ENCODE peak calls at places on chromosomes 5 and 9, in ten cellular contexts. J, L, D, H, B, U, W, M, K and Y are unnamed samples.

GRCh38 chr5:105475401-105475800 is 1912.8 kb upstream of the NUDT12 start:
- DNase-seq in L (no peak), K (no peak), W (no peak), B (no peak), U (no peak), M (no peak), D (no peak), J (no peak), H (no peak), Y (no peak)

GRCh38 chr9:136957901-136958300 is 5.8 kb downstream of the LCN12 start:
- DNase-seq in D (no peak), K (no peak), L (no peak), J (no peak), U (no peak), W (no peak), M (no peak), H (no peak), B (no peak), Y (no peak)

GRCh38 chr5:125377151-125377550 is 630.7 kb upstream of the ZNF608 start:
- DNase-seq in W (no peak), D (no peak), B (no peak), M (no peak), J (no peak), H (no peak), U (no peak), L (no peak), K (no peak), Y (no peak)

GRCh38 chr9:126565336-126566128 is 48.2 kb upstream of the LMX1B start:
- DNase-seq in K (no peak), L (no peak), H (no peak), W (no peak), D (no peak), J (no peak), M (no peak), U (no peak), B (no peak), Y (no peak)

GRCh38 chr9:136882109-136882946 is 4.0 kb upstream of the TRAF2 start:
- DNase-seq in W (peak; percentile 15), L (no peak), U (peak; percentile 77), B (peak; percentile 72), K (peak; percentile 94), D (peak; percentile 80), J (peak; percentile 93), M (peak; percentile 75), H (peak; percentile 70), Y (no peak)

GRCh38 chr5:168947212-168947868 is 353.6 kb downstream of the SLIT3 start:
- DNase-seq in W (peak; percentile 78), L (peak; percentile 38), U (peak; percentile 59), K (peak; percentile 36), D (no peak), J (peak; percentile 44), H (peak; percentile 24), M (peak; percentile 57), B (peak; percentile 28), Y (no peak)

GRCh38 chr9:90637626-90638025 is 5.0 kb downstream of the DIRAS2 start:
- DNase-seq in U (no peak), K (no peak), L (no peak), M (no peak), W (no peak), J (no peak), D (no peak), H (no peak), B (no peak), Y (no peak)

GRCh38 chr9:105295986-105296385 is 51.5 kb downstream of the SLC44A1 start:
- DNase-seq in D (no peak), L (no peak), U (no peak), H (no peak), W (no peak), M (no peak), K (no peak), J (no peak), B (no peak), Y (no peak)

GRCh38 chr9:99411068-99411467 is 189.0 kb downstream of the SEC61B start:
- DNase-seq in L (no peak), H (no peak), J (no peak), D (no peak), U (no peak), M (no peak), K (no peak), B (no peak), W (no peak), Y (no peak)

GRCh38 chr5:34923694-34924461 is 5.5 kb upstream of the DNAJC21 start:
- DNase-seq in K (no peak), D (no peak), B (no peak), J (peak; percentile 62), U (no peak), H (peak; percentile 52), L (no peak), W (no peak), M (peak; percentile 80), Y (no peak)

GRCh38 chr9:97501177-97501971 is at the start of gene TMOD1:
- DNase-seq in L (peak; percentile 83), H (peak; percentile 72), D (peak; percentile 86), J (peak; percentile 45), M (peak; percentile 97), W (peak; percentile 99), U (peak; percentile 80), K (peak; percentile 35), B (peak; percentile 79), Y (peak; percentile 91)

GRCh38 chr5:96714951-96715451 is 52.8 kb downstream of the CAST start:
- DNase-seq in W (no peak), B (peak; percentile 75), J (peak; percentile 85), U (peak; percentile 63), H (peak; percentile 84), K (peak; percentile 96), L (no peak), M (no peak), D (peak; percentile 73), Y (no peak)

DNA sequence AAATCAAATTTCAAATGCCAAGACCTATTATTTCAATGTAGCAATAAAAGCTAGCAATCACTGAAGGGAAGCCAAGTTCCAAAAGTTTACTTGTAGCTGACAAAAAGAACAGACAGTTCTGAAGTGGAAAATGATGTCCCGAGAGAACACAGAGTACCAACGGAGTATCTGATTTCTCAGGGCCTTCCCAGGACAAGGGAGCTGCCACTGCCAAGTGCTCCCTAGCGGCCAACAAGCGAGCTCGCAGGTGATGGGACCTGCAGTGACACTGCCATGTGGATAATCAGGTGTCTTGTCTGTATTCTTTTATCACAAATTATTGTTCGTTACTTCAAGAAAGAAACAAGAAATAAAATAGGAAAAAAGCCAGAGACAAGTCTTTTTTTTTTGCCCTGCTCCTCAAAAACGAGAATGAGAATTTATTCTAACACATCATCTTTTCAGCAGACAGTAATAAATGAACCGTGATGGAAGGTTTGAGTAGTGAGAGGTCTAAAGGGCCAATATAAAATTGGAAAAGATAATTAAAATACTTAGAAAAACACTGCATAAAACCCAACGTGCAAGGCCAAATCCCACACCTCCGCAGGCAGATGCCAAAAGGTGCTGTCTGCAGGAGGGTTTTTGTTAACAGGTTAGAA is 159.4 kb downstream of the MYO10 start:
- DNase-seq in B (no peak), W (no peak), D (no peak), M (peak; percentile 21), L (no peak), H (no peak), K (peak; percentile 62), U (no peak), J (peak; percentile 54), Y (no peak)
- TF ChIP-seq EP300 in B (no peak), W (no peak), D (no peak), M (no peak), L (no peak), H (no peak), K (no peak), U (peak; percentile 53), J (no peak), Y (no peak)

DNA sequence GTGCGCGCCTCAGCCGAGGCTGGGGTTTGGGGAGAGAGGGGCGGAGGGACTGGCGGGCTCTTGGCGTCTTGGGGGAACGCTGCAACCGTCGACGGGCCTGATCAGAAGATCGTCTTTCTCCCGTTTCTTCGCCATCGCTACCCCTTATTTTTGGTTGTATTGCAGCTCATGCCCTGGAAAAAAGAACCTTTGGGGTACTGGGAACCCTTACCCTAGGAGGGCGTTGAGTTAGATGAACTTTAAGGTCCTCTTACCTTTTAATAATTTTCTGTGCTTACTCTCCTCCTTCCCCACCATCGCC is 719 bp downstream of the PAIP2 start:
- DNase-seq in D (no peak), M (peak; percentile 93), W (no peak), U (no peak), H (no peak), L (no peak), B (no peak), K (no peak), J (no peak), Y (no peak)
- TF ChIP-seq EP300 in D (no peak), M (no peak), W (no peak), U (no peak), H (no peak), L (no peak), B (no peak), K (no peak), J (no peak), Y (no peak)

GRCh38 chr9:33682551-33682950 is 112.8 kb upstream of the PRSS3 start:
- DNase-seq in U (no peak), W (no peak), B (no peak), J (no peak), D (no peak), L (no peak), K (no peak), M (no peak), H (no peak), Y (no peak)
- TF ChIP-seq EP300 in U (no peak), W (no peak), B (no peak), J (no peak), D (no peak), L (no peak), K (no peak), M (no peak), H (no peak), Y (no peak)

GRCh38 chr5:154968953-154969352 is 28.1 kb downstream of the MRPL22 start:
- DNase-seq in L (no peak), M (peak; percentile 36), B (no peak), J (no peak), W (no peak), K (no peak), D (no peak), H (no peak), U (no peak), Y (no peak)

GRCh38 chr5:154970759-154971158 is 29.9 kb downstream of the MRPL22 start:
- DNase-seq in L (no peak), J (no peak), U (no peak), D (no peak), W (no peak), K (peak; percentile 81), H (no peak), B (no peak), M (no peak), Y (no peak)

GRCh38 chr5:154967419-154968024 is 26.6 kb downstream of the MRPL22 start:
- DNase-seq in K (no peak), D (no peak), H (no peak), B (no peak), W (peak; percentile 30), M (no peak), J (peak; percentile 14), U (no peak), L (no peak), Y (no peak)

GRCh38 chr5:154972476-154973080 is 31.7 kb downstream of the MRPL22 start:
- DNase-seq in L (peak; percentile 41), J (peak; percentile 55), D (no peak), W (peak; percentile 49), B (no peak), H (no peak), K (peak; percentile 35), U (no peak), M (peak; percentile 27), Y (no peak)

DNA sequence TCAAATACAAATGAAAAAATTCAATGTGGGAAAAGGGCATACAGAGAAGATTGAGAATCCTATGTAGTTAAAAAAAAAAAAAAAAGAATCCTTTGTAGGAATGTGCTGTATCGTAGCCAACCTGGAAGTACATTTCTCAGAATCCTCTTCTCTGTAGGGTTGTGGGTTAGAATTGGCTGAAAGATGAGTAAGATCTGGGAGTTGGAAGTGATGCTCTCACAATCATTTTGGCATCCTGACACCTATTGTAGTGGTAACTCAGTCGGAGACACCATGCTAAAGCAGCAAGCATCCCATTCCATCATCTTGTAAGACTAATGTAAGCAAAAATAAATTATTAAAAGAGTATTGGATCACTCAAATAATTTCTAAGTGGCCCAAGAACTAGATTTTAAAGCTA is 30.6 kb downstream of the MRPL22 start:
- DNase-seq in H (no peak), J (no peak), B (no peak), K (no peak), U (no peak), D (no peak), L (no peak), M (no peak), W (no peak), Y (no peak)
- TF ChIP-seq EP300 in H (no peak), J (no peak), B (no peak), K (no peak), U (no peak), D (no peak), L (no peak), M (no peak), W (no peak), Y (no peak)